ENCODE peak calls at places on chromosomes 11 and 22, in eight cellular contexts. X is osteoblast, C is gastrocnemius medialis, A is sigmoid colon, G is MG63, F is GM23248, W is transverse colon, N is brain microvascular endothelial cell. T is an unnamed sample.

GRCh38 chr11:33480636-33481035 is 220.0 kb downstream of the C11orf91 start:
- DNase-seq in N (no peak), W (no peak), G (no peak), F (no peak), A (no peak), C (no peak), X (no peak), T (no peak)

GRCh38 chr11:14148653-14149273 is 186.2 kb downstream of the SPON1 start:
- DNase-seq in W (no peak), F (peak; percentile 67), G (no peak), N (peak; percentile 17), X (no peak), C (no peak), A (no peak), T (no peak)

GRCh38 chr11:116232364-116232801 is 540.4 kb downstream of the BUD13 start:
- DNase-seq in W (peak; percentile 23), X (no peak), N (no peak), F (no peak), C (no peak), A (peak; percentile 69), G (peak; percentile 70), T (no peak)

GRCh38 chr22:34599567-34599966 is 466.4 kb upstream of the ISX start:
- DNase-seq in F (no peak), G (no peak), C (no peak), A (no peak), W (no peak), X (no peak), N (no peak), T (no peak)

GRCh38 chr11:133943950-133944698 is 12.6 kb downstream of the IGSF9B start:
- DNase-seq in F (no peak), W (no peak), C (no peak), X (no peak), A (no peak), N (no peak), G (no peak), T (no peak)

GRCh38 chr11:12382451-12382850 is 5.1 kb downstream of the PARVA start:
- DNase-seq in G (no peak), A (no peak), F (peak; percentile 46), W (no peak), C (no peak), X (peak; percentile 78), N (no peak), T (no peak)

GRCh38 chr11:44711113-44711512 is 15.6 kb upstream of the TSPAN18 start:
- DNase-seq in G (no peak), A (no peak), C (no peak), N (no peak), F (no peak), W (no peak), X (no peak), T (peak; percentile 71)

GRCh38 chr22:49726022-49726681 is 101.5 kb downstream of the BRD1 start:
- DNase-seq in N (no peak), X (no peak), F (no peak), W (no peak), A (no peak), C (no peak), G (no peak), T (peak; percentile 29)

GRCh38 chr22:37681556-37682049 is 4.5 kb upstream of the NOL12 start:
- DNase-seq in N (peak; percentile 70), A (peak; percentile 90), C (peak; percentile 43), X (peak; percentile 95), G (peak; percentile 74), W (peak; percentile 87), F (peak; percentile 88), T (peak; percentile 90)

GRCh38 chr11:95991545-95991944 is 67.6 kb upstream of the MTMR2 start:
- DNase-seq in F (peak; percentile 18), W (no peak), X (peak; percentile 32), G (peak; percentile 4), N (no peak), A (no peak), C (no peak), T (no peak)

GRCh38 chr11:81804858-81805257 is 928.8 kb downstream of the FAM181B start:
- DNase-seq in A (no peak), N (no peak), X (no peak), C (no peak), G (no peak), W (no peak), F (no peak), T (no peak)

GRCh38 chr11:12449961-12450715 is 72.8 kb downstream of the PARVA start:
- DNase-seq in F (peak; percentile 82), W (no peak), A (no peak), X (no peak), G (peak; percentile 28), C (no peak), N (no peak), T (no peak)

GRCh38 chr11:99693941-99694492 is 673.3 kb downstream of the CNTN5 start:
- DNase-seq in A (no peak), G (peak; percentile 31), X (no peak), C (no peak), F (peak; percentile 0), N (peak; percentile 80), W (no peak), T (no peak)

GRCh38 chr11:2701898-2702434 is 2.2 kb upstream of the KCNQ1OT1 start:
- DNase-seq in G (no peak), C (no peak), W (no peak), A (peak; percentile 32), F (no peak), N (no peak), X (peak; percentile 81), T (no peak)

GRCh38 chr11:2700415-2701211 is 819 bp upstream of the KCNQ1OT1 start:
- DNase-seq in X (peak; percentile 84), A (peak; percentile 84), W (peak; percentile 80), N (no peak), C (peak; percentile 54), F (peak; percentile 67), G (peak; percentile 71), T (peak; percentile 90)

GRCh38 chr11:2699531-2700414 is at the start of gene KCNQ1OT1:
- DNase-seq in C (peak; percentile 89), W (peak; percentile 92), F (peak; percentile 92), G (peak; percentile 92), N (peak; percentile 88), X (peak; percentile 100), A (peak; percentile 97), T (peak; percentile 97)

GRCh38 chr11:2702771-2703486 is 3.1 kb upstream of the KCNQ1OT1 start:
- DNase-seq in A (peak; percentile 48), C (no peak), G (no peak), W (no peak), N (no peak), F (no peak), X (peak; percentile 84), T (peak; percentile 70)

GRCh38 chr11:2701230-2701629 is 1.4 kb upstream of the KCNQ1OT1 start:
- DNase-seq in C (no peak), G (no peak), X (peak; percentile 80), A (peak; percentile 60), W (no peak), F (peak; percentile 32), N (no peak), T (peak; percentile 47)
- H3K4me3 ChIP-seq in C (no peak overlapping the region), G (no peak overlapping the region), X (no peak overlapping the region), A (no peak overlapping the region), W (no peak overlapping the region), F (no peak overlapping the region), N (peak overlapping the region; percentile 17), T (no peak overlapping the region)

GRCh38 chr22:19065298-19065859 is 56.8 kb downstream of the DGCR2 start:
- DNase-seq in A (peak; percentile 29), F (no peak), X (peak; percentile 69), N (no peak), G (no peak), W (no peak), C (no peak), T (no peak)

GRCh38 chr22:19067696-19068348 is 54.4 kb downstream of the DGCR2 start:
- DNase-seq in X (peak; percentile 83), C (no peak), N (no peak), A (peak; percentile 48), F (no peak), W (no peak), G (no peak), T (no peak)

GRCh38 chr22:19068784-19069271 is 53.4 kb downstream of the DGCR2 start:
- DNase-seq in A (peak; percentile 30), G (no peak), F (no peak), C (no peak), W (no peak), X (no peak), N (no peak), T (no peak)

GRCh38 chr22:19065929-19066328 is 56.3 kb downstream of the DGCR2 start:
- DNase-seq in N (no peak), A (no peak), G (no peak), X (no peak), W (no peak), F (no peak), C (no peak), T (no peak)

DNA sequence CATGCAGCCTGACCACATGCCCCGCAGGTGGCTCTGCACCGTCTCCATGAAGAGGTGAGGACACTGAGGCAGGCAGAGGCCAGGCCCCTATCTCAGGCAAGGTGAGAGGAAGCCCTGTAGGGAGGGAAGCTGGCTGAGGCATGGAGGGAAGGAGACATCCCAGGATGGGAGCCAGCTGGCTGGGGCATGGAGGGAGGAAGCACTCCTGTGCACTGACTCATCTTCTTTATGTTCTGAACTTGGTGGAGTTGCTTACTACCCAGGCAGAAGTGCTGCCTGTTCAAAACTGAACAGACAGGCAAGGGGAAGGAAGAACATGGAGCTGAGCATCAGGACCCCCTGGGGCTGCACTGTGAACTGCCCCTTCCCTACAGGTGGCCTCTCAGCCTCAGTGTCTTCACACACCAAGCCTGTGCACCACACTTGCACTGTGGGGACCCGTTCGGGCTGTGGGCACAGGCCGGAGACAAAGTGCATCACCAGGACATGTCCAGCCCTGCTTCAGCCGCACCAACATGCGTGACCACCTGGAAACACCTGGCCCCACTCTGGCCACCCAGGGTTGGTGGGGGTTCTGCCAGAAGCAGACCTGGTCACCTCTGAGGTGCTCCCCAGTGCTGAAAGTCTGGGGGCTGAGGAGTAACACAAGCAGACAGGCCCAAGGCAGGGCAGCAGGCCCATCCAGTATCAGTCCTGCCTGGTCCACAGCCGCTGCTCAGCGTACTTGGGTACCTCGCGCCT is 55.5 kb downstream of the DGCR2 start:
- DNase-seq in X (peak; percentile 98), A (peak; percentile 61), C (peak; percentile 42), W (no peak), G (peak; percentile 81), F (peak; percentile 89), N (peak; percentile 13), T (no peak)
- H3K36me3 ChIP-seq in X (peaks cover 26% of the 10 kb centered on the region), A (peaks cover 39% of the 10 kb centered on the region), C (peaks cover 3% of the 10 kb centered on the region), W (no peaks in the 10 kb centered on the region), G (peaks cover 7% of the 10 kb centered on the region), F (no peaks in the 10 kb centered on the region), N (peaks cover 21% of the 10 kb centered on the region), T (peaks cover 19% of the 10 kb centered on the region)

DNA sequence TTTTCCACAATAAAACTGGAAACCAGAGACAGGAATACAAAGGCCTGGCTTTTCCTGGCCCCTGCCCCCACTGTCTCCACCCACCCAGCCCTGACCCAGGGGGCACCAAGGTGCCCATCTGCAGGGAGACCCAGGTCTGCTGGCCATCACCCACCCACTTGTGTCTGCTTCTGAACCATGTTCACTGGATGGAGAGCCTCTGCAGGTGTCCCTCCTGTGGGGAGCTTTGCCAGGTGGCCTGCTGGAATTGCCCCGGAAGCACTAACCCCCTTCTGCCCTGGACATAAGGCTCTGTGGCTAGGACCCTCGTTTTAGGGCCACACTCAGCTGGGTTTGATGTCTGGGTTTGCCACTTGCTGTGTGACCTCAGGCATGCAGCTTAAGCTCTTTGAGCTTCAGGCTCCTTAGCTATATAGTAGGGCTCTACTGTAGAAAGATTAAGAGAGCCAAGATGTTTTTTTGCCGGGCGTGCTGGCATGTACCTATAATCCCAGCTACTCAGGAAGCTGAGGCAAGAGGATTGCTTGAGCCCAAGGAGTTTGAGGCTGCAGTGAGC is 3.9 kb downstream of the SCARF2 start:
- DNase-seq in X (peak; percentile 80), A (peak; percentile 59), G (no peak), W (no peak), N (no peak), C (no peak), F (no peak), T (peak; percentile 38)
- H3K27me3 ChIP-seq in X (no peaks in the 10 kb centered on the region), A (no peaks in the 10 kb centered on the region), G (no peaks in the 10 kb centered on the region), W (peaks cover 93% of the 10 kb centered on the region), N (no peaks in the 10 kb centered on the region), C (peaks cover 37% of the 10 kb centered on the region), F (no peaks in the 10 kb centered on the region), T (peaks cover 61% of the 10 kb centered on the region)

GRCh38 chr22:28229566-28230483 is 310.8 kb upstream of the PITPNB start:
- DNase-seq in N (peak; percentile 61), F (peak; percentile 89), G (peak; percentile 67), W (no peak), X (peak; percentile 88), C (no peak), A (no peak), T (no peak)
- H3K4me3 ChIP-seq in N (no peak overlapping the region), F (peak overlapping the region; percentile 43), G (no peak overlapping the region), W (no peak overlapping the region), X (peak overlapping the region; percentile 42), C (no peak overlapping the region), A (no peak overlapping the region), T (no peak overlapping the region)

T was measured in H7.